ENCODE peak calls at places on chromosomes 1 and 21, in four cellular contexts. One of them, this sample, is unnamed.

GRCh38 chr1:158058339-158059025 is 65.0 kb downstream of the KIRREL1 start:
- DNase-seq in K562: no peak
- DNase-seq in sigmoid colon: no peak
- DNase-seq in GM12878: no peak
- DNase-seq in this sample: no peak

GRCh38 chr1:174158767-174159252 is 510 bp upstream of the RABGAP1L start:
- DNase-seq in sigmoid colon: no peak
- DNase-seq in GM12878: no peak
- DNase-seq in K562: no peak
- DNase-seq in this sample: no peak

GRCh38 chr1:160360227-160360695 is 6.6 kb upstream of the NHLH1 start:
- DNase-seq in sigmoid colon: no peak
- DNase-seq in GM12878: no peak
- DNase-seq in K562: no peak
- DNase-seq in this sample: no peak

GRCh38 chr1:17212487-17213121 is 7.7 kb downstream of the PADI1 start:
- DNase-seq in GM12878: no peak
- DNase-seq in K562: no peak
- DNase-seq in sigmoid colon: no peak
- DNase-seq in this sample: no peak

GRCh38 chr1:89274431-89274857 is 1.8 kb upstream of the GBP5 start:
- DNase-seq in GM12878: no peak
- DNase-seq in sigmoid colon: no peak
- DNase-seq in K562: no peak
- DNase-seq in this sample: no peak

GRCh38 chr1:37999434-38000232 is 5.7 kb downstream of the FHL3 start:
- DNase-seq in GM12878: no peak
- DNase-seq in sigmoid colon: peak
- DNase-seq in K562: peak
- DNase-seq in this sample: no peak

GRCh38 chr1:220119043-220119512 is 25.1 kb downstream of the IARS2 start:
- DNase-seq in sigmoid colon: no peak
- DNase-seq in K562: peak
- DNase-seq in GM12878: no peak
- DNase-seq in this sample: no peak

GRCh38 chr1:6239950-6240768 is 3.8 kb upstream of the HES3 start:
- DNase-seq in GM12878: no peak
- DNase-seq in sigmoid colon: no peak
- DNase-seq in K562: no peak
- DNase-seq in this sample: no peak

GRCh38 chr21:18384771-18385170 is 18.8 kb downstream of the TMPRSS15 start:
- DNase-seq in K562: peak
- DNase-seq in sigmoid colon: no peak
- DNase-seq in GM12878: no peak
- DNase-seq in this sample: no peak

GRCh38 chr1:17584539-17584938 is 45.0 kb downstream of the ARHGEF10L start:
- DNase-seq in sigmoid colon: no peak
- DNase-seq in K562: no peak
- DNase-seq in GM12878: no peak
- DNase-seq in this sample: no peak

GRCh38 chr1:172699111-172699510 is 40.2 kb downstream of the FASLG start:
- DNase-seq in K562: no peak
- DNase-seq in sigmoid colon: no peak
- DNase-seq in GM12878: peak
- DNase-seq in this sample: no peak

GRCh38 chr1:83676106-83676505 is 322.8 kb downstream of the TTLL7 start:
- DNase-seq in K562: no peak
- DNase-seq in GM12878: no peak
- DNase-seq in sigmoid colon: no peak
- DNase-seq in this sample: no peak

GRCh38 chr21:34732388-34732821 is 63.6 kb downstream of the CLIC6 start:
- DNase-seq in GM12878: no peak
- DNase-seq in K562: no peak
- DNase-seq in sigmoid colon: no peak
- DNase-seq in this sample: no peak

GRCh38 chr1:108831225-108831624 is 25.7 kb downstream of the AKNAD1 start:
- DNase-seq in sigmoid colon: no peak
- DNase-seq in GM12878: no peak
- DNase-seq in K562: no peak
- DNase-seq in this sample: peak

GRCh38 chr21:18917602-18918001 is 514.0 kb upstream of the TMPRSS15 start:
- DNase-seq in K562: no peak
- DNase-seq in GM12878: no peak
- DNase-seq in sigmoid colon: no peak
- DNase-seq in this sample: no peak

GRCh38 chr21:44761011-44761729 is 40.5 kb downstream of the UBE2G2 start:
- DNase-seq in sigmoid colon: no peak
- DNase-seq in GM12878: no peak
- DNase-seq in K562: no peak
- DNase-seq in this sample: no peak

GRCh38 chr21:37437376-37438080 is 71.0 kb downstream of the DYRK1A start:
- DNase-seq in sigmoid colon: no peak
- DNase-seq in GM12878: no peak
- DNase-seq in K562: no peak
- DNase-seq in this sample: no peak

GRCh38 chr1:30366914-30367313 is 356.5 kb downstream of the MATN1 start:
- DNase-seq in K562: peak
- DNase-seq in sigmoid colon: no peak
- DNase-seq in GM12878: no peak
- DNase-seq in this sample: no peak

GRCh38 chr21:32569261-32570230 is 15.8 kb downstream of the TCP10L start:
- DNase-seq in K562: peak
- DNase-seq in GM12878: peak
- DNase-seq in sigmoid colon: peak
- DNase-seq in this sample: no peak

GRCh38 chr1:167676916-167677848 is 44.6 kb upstream of the MPZL1 start:
- DNase-seq in GM12878: peak
- DNase-seq in K562: no peak
- DNase-seq in sigmoid colon: no peak
- DNase-seq in this sample: no peak

GRCh38 chr1:236851871-236852270 is 56.8 kb downstream of the MTR start:
- DNase-seq in sigmoid colon: no peak
- DNase-seq in GM12878: no peak
- DNase-seq in K562: no peak
- DNase-seq in this sample: no peak

GRCh38 chr1:167905182-167905581 is 8.8 kb downstream of the ADCY10 start:
- DNase-seq in GM12878: no peak
- DNase-seq in sigmoid colon: no peak
- DNase-seq in K562: no peak
- DNase-seq in this sample: no peak

GRCh38 chr1:173400387-173400995 is 76.6 kb upstream of the PRDX6 start:
- DNase-seq in K562: no peak
- DNase-seq in GM12878: no peak
- DNase-seq in sigmoid colon: no peak
- DNase-seq in this sample: no peak

GRCh38 chr1:82838066-82838465 is 1037.3 kb downstream of the ADGRL2 start:
- DNase-seq in sigmoid colon: no peak
- DNase-seq in K562: no peak
- DNase-seq in GM12878: no peak
- DNase-seq in this sample: no peak

GRCh38 chr21:30984897-30985296 is 53.4 kb downstream of the KRTAP19-8 start:
- DNase-seq in GM12878: no peak
- DNase-seq in K562: no peak
- DNase-seq in sigmoid colon: no peak
- DNase-seq in this sample: peak

GRCh38 chr21:39046236-39046911 is 136.9 kb downstream of the PSMG1 start:
- DNase-seq in GM12878: no peak
- DNase-seq in sigmoid colon: peak
- DNase-seq in K562: no peak
- DNase-seq in this sample: no peak

GRCh38 chr1:114561333-114561732 is 20.1 kb downstream of the BCAS2 start:
- DNase-seq in sigmoid colon: no peak
- DNase-seq in GM12878: no peak
- DNase-seq in K562: no peak
- DNase-seq in this sample: no peak

GRCh38 chr1:32060914-32061313 is 11.8 kb upstream of the TMEM39B start:
- DNase-seq in GM12878: no peak
- DNase-seq in K562: no peak
- DNase-seq in sigmoid colon: no peak
- DNase-seq in this sample: no peak

GRCh38 chr1:66732407-66733166 is 19.7 kb upstream of the DYNLT5 start:
- DNase-seq in K562: no peak
- DNase-seq in GM12878: no peak
- DNase-seq in sigmoid colon: no peak
- DNase-seq in this sample: no peak

GRCh38 chr1:27476222-27476621 is 13.7 kb downstream of the WASF2 start:
- DNase-seq in GM12878: no peak
- DNase-seq in K562: no peak
- DNase-seq in sigmoid colon: peak
- DNase-seq in this sample: no peak

GRCh38 chr21:44931137-44931500 is 8.7 kb upstream of the SLX9 start:
- DNase-seq in K562: no peak
- DNase-seq in sigmoid colon: no peak
- DNase-seq in GM12878: no peak
- DNase-seq in this sample: no peak

GRCh38 chr1:224235819-224236493 is 52.9 kb downstream of the DEGS1 start:
- DNase-seq in sigmoid colon: peak
- DNase-seq in GM12878: no peak
- DNase-seq in K562: no peak
- DNase-seq in this sample: no peak

GRCh38 chr1:54332781-54333585 is 73.2 kb downstream of the SSBP3 start:
- DNase-seq in GM12878: no peak
- DNase-seq in sigmoid colon: no peak
- DNase-seq in K562: no peak
- DNase-seq in this sample: no peak
- H3K4me3 ChIP-seq in GM12878: no peak
- H3K4me3 ChIP-seq in sigmoid colon: no peak
- H3K4me3 ChIP-seq in K562: no peak
- H3K4me3 ChIP-seq in this sample: no peak

GRCh38 chr1:61380561-61380960 is 298.2 kb downstream of the NFIA start:
- DNase-seq in K562: no peak
- DNase-seq in sigmoid colon: no peak
- DNase-seq in GM12878: no peak
- DNase-seq in this sample: no peak
- TF ChIP-seq EP300 in K562: no peak
- TF ChIP-seq EP300 in sigmoid colon: no peak
- TF ChIP-seq EP300 in GM12878: no peak
- TF ChIP-seq EP300 in this sample: no peak

DNA sequence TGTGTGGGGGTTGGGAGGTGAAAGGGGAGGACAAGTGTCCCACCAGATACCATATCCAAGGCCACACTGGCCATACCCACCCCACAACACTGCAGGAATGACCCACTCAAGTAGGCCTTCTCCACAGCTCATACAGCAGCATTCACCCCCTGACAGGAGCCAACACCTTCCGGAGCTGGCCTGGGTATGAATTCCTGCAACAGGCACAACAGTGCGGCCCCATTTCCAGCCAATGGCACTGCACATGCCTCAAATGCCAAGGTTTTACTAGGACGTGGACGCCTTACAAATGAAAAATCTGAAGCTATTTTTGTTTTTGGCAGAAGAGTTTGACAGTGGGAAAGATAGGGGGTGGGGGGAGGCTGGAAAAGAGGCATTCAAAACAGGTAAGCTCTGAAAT is 2.0 kb downstream of the KCND3 start:
- DNase-seq in K562: no peak
- DNase-seq in sigmoid colon: no peak
- DNase-seq in GM12878: no peak
- DNase-seq in this sample: no peak
- TF ChIP-seq POLR2AphosphoS5 in K562: no peak
- TF ChIP-seq POLR2AphosphoS5 in sigmoid colon: no peak
- TF ChIP-seq POLR2AphosphoS5 in GM12878: no peak
- TF ChIP-seq POLR2AphosphoS5 in this sample: peak

GRCh38 chr1:99589186-99589636 is 56.7 kb upstream of the PALMD start:
- DNase-seq in K562: no peak
- DNase-seq in GM12878: no peak
- DNase-seq in sigmoid colon: no peak
- DNase-seq in this sample: no peak
- H3K4me3 ChIP-seq in K562: no peak
- H3K4me3 ChIP-seq in GM12878: no peak
- H3K4me3 ChIP-seq in sigmoid colon: no peak
- H3K4me3 ChIP-seq in this sample: no peak

GRCh38 chr1:46171872-46172271 is 3.0 kb upstream of the TSPAN1 start:
- DNase-seq in GM12878: no peak
- DNase-seq in sigmoid colon: no peak
- DNase-seq in K562: no peak
- DNase-seq in this sample: no peak

GRCh38 chr1:46171351-46171750 is 3.5 kb upstream of the TSPAN1 start:
- DNase-seq in K562: no peak
- DNase-seq in GM12878: no peak
- DNase-seq in sigmoid colon: no peak
- DNase-seq in this sample: no peak

GRCh38 chr1:46169811-46170454 is 5.0 kb upstream of the TSPAN1 start:
- DNase-seq in sigmoid colon: no peak
- DNase-seq in GM12878: no peak
- DNase-seq in K562: no peak
- DNase-seq in this sample: no peak

GRCh38 chr1:46168463-46168862 is 6.4 kb upstream of the TSPAN1 start:
- DNase-seq in GM12878: no peak
- DNase-seq in sigmoid colon: no peak
- DNase-seq in K562: no peak
- DNase-seq in this sample: no peak

DNA sequence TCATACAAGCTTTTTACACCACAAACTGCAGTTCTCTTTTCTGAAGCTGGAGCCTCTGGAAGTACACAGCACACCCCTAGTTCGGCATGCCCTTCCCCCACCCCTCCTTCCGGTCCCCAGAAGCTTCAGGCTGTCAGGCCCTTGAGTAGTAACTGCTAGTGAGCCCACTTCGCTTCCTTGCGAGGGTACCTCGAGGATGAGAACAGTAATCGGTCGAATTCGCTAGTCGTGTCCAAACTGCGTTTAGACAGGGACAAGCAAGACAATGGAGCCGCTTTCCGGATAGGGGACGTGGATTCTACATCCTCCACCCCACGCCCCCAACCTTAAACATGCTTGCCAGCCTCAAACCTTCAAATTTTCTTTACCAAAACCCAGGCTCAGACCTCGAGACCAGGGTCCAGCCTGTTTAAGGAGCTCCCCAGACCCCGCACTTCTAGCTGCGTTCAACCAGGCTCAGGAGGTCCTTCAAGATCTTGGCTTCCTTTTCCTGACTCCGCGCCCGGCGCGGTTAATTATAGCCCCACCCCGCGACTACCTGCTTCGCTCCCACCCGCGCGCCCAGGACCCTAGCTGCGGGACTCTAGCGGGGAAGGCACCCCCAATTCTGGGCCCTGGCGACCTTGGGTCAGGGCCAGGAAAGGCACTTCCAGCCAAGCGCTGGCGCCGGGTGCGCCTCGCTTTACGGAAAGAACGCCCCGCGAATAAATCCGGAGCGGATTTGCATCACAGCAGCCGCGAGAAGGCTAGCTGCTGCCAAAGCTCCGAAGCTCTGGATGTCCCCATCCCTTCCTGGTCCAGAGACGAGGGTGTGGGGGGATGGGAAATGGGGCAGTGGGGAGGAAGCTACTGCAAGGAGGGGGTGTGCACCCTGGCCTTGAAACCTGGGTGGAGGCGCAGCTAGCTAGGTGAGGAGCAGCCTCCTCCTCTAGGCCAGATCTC is 8.1 kb upstream of the TSPAN1 start:
- DNase-seq in K562: no peak
- DNase-seq in GM12878: no peak
- DNase-seq in sigmoid colon: peak
- DNase-seq in this sample: no peak
- TF ChIP-seq EP300 in K562: no peak
- TF ChIP-seq EP300 in GM12878: no peak
- TF ChIP-seq EP300 in sigmoid colon: peak
- TF ChIP-seq EP300 in this sample: peak

GRCh38 chr1:184482113-184482512 is 95.3 kb downstream of the C1orf21 start:
- DNase-seq in K562: no peak
- DNase-seq in sigmoid colon: peak
- DNase-seq in GM12878: no peak
- DNase-seq in this sample: no peak
- TF ChIP-seq POLR2AphosphoS5 in K562: no peak
- TF ChIP-seq POLR2AphosphoS5 in sigmoid colon: peak
- TF ChIP-seq POLR2AphosphoS5 in GM12878: no peak
- TF ChIP-seq POLR2AphosphoS5 in this sample: peak